ENCODE peak calls at places on chromosomes 11 and 22, in four cellular contexts. T, F, Y and L are unnamed samples.

GRCh38 chr22:50621948-50622722 is 5.8 kb downstream of the ARSA start:
- DNase-seq in Y (no peak), T (no peak), F (no peak), L (no peak)

GRCh38 chr22:30308518-30309230 is 18.1 kb downstream of the TBC1D10A start:
- DNase-seq in F (no peak), T (no peak), Y (peak), L (no peak)

GRCh38 chr11:104776501-104777170 is 121.6 kb downstream of the CASP12 start:
- DNase-seq in F (no peak), T (no peak), Y (no peak), L (no peak)

GRCh38 chr11:100760766-100761165 is 73.7 kb downstream of the ARHGAP42 start:
- DNase-seq in F (no peak), T (no peak), Y (no peak), L (no peak)

GRCh38 chr11:108754901-108755625 is 90.2 kb downstream of the DDX10 start:
- DNase-seq in Y (no peak), F (peak), T (no peak), L (no peak)

GRCh38 chr11:70448983-70449567 is 50.7 kb downstream of the CTTN start:
- DNase-seq in T (no peak), F (no peak), Y (no peak), L (no peak)

GRCh38 chr11:119460130-119460529 is 37.2 kb upstream of the THY1 start:
- DNase-seq in Y (no peak), F (no peak), T (no peak), L (no peak)

GRCh38 chr22:35552186-35552842 is 11.7 kb downstream of the RASD2 start:
- DNase-seq in T (no peak), F (peak), Y (peak), L (peak)

GRCh38 chr11:121692236-121692635 is 239.5 kb upstream of the SORL1-AS1 start:
- DNase-seq in T (no peak), F (no peak), Y (no peak), L (no peak)

GRCh38 chr11:418343-419247 is 3.8 kb upstream of the SIGIRR start:
- DNase-seq in F (no peak), T (no peak), Y (no peak), L (no peak)

GRCh38 chr22:24407278-24407665 is 20.1 kb upstream of the ADORA2A start:
- DNase-seq in F (no peak), Y (peak), T (no peak), L (no peak)

GRCh38 chr22:50704510-50705218 is 32.0 kb downstream of the SHANK3 start:
- DNase-seq in F (no peak), Y (peak), T (peak), L (no peak)

GRCh38 chr11:111770581-111771134 is 4.5 kb upstream of the PPP2R1B start:
- DNase-seq in T (no peak), Y (no peak), F (no peak), L (no peak)

GRCh38 chr11:58965246-58965985 is 26.1 kb downstream of the GLYATL1 start:
- DNase-seq in F (no peak), T (no peak), Y (peak), L (no peak)

GRCh38 chr11:79054636-79055035 is 386.2 kb downstream of the TENM4 start:
- DNase-seq in T (no peak), Y (no peak), F (peak), L (no peak)

GRCh38 chr11:17906436-17906835 is 106.4 kb downstream of the SERGEF start:
- DNase-seq in T (no peak), Y (no peak), F (no peak), L (no peak)

GRCh38 chr11:111540921-111541208 is 345 bp downstream of the LAYN start:
- DNase-seq in T (no peak), Y (peak), F (no peak), L (no peak)

GRCh38 chr11:29208117-29208516 is 808.7 kb downstream of the KCNA4 start:
- DNase-seq in Y (no peak), T (no peak), F (peak), L (no peak)

GRCh38 chr22:39135092-39135896 is 17.2 kb downstream of the CBX7 start:
- DNase-seq in F (peak), Y (peak), T (peak), L (peak)

GRCh38 chr11:116180806-116181600 is 591.8 kb downstream of the BUD13 start:
- DNase-seq in Y (no peak), F (no peak), T (no peak), L (no peak)

GRCh38 chr22:27278986-27279385 is 522.6 kb downstream of the MN1 start:
- DNase-seq in T (no peak), F (no peak), Y (no peak), L (no peak)
- TF ChIP-seq CTCF in T (no peak), F (no peak), Y (no peak), L (no peak)

GRCh38 chr22:17770180-17771077 is 3.8 kb downstream of the BID start:
- DNase-seq in F (no peak), T (no peak), Y (peak), L (no peak)
- H3K27ac ChIP-seq in F (no peak), T (no peak), Y (no peak), L (no peak)

GRCh38 chr11:103339485-103339857 is 230.2 kb downstream of the DYNC2H1 start:
- DNase-seq in F (no peak), Y (no peak), T (no peak), L (no peak)

DNA sequence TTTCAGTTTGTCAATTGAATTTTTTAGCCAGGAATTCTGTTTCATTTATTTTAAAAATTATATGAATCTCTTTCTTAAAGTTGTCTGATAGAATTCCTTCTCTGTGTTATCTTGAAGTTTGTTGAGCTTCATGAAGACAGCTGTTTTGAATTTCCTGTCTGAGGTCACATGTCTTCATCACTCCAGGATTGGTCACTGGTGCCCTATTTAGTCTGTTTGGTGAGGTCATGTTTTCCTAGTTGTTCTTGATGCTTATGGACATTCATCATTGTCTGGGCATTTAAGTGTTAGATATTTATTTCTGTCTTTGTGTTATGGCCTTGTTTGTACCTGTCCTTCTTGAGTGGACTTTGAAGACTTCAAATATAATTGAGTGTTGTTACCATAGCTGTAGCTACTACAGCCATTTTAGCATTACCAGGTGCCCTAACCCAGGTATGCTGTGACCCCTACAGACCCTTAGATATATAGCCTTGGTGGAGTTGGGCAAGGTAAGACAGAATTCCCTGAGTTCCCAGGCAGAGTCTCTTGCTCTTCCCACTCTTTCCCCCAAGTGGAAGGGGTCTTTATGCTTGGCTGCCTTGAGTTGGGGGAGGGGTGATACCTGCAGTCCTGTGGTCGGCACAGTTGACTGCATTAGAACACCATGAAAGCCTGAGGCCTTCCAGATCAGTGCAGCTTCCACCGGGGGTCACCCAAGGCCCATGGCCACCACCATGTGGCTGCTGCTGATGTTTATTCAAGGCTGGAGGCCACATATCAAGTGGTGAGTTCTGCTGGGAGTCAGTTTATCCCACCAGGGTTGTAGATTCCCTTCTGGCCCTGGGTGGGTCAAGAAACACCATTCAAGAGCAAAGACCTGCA is 229.6 kb downstream of the DYNC2H1 start:
- DNase-seq in Y (peak), F (peak), T (no peak), L (no peak)
- TF ChIP-seq CTCF in Y (peak), F (no peak), T (no peak), L (no peak)

GRCh38 chr11:45399166-45399565 is 113.0 kb upstream of the SYT13 start:
- DNase-seq in Y (no peak), F (no peak), T (no peak), L (no peak)

GRCh38 chr11:45405916-45406670 is 120.0 kb upstream of the SYT13 start:
- DNase-seq in F (peak), T (no peak), Y (no peak), L (no peak)

GRCh38 chr11:45402049-45402630 is 116.0 kb upstream of the SYT13 start:
- DNase-seq in Y (no peak), F (no peak), T (no peak), L (no peak)

GRCh38 chr11:45395421-45395820 is 109.3 kb upstream of the SYT13 start:
- DNase-seq in F (no peak), T (no peak), Y (no peak), L (no peak)

DNA sequence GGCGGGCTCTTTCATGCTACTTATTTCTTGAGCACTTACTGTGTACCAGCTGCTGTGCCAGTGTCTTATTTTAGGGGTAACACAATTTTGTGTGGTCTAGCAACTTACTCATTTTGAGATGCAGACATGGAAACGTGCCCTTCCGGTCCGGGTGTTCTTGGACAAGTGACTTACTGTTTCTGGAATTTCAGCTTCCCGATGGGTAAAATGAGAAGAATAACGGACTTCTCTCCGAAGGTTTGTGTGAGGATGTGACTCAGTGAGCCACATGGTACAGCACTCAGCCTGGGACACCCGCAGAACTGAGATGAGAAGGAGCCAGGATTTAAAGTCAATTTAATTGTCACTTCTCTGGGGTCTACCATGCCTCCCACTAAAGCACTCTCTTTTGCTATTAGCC is 114.5 kb upstream of the SYT13 start:
- DNase-seq in F (peak), T (no peak), Y (peak), L (no peak)
- H3K27ac ChIP-seq in F (no peak), T (no peak), Y (peak), L (no peak)

GRCh38 chr11:2208691-2209369 is 37.2 kb upstream of the TH start:
- DNase-seq in Y (peak), F (no peak), T (peak), L (no peak)
- TF ChIP-seq CTCF in Y (no peak), F (no peak), T (peak), L (no peak)

GRCh38 chr11:69121621-69122336 is 34.0 kb upstream of the SMIM38 start:
- DNase-seq in T (no peak), F (no peak), Y (peak), L (no peak)
- H3K27ac ChIP-seq in T (peak), F (no peak), Y (no peak), L (no peak)

GRCh38 chr11:89203814-89204213 is 26.1 kb downstream of the TYR start:
- DNase-seq in Y (no peak), F (no peak), T (no peak), L (no peak)

GRCh38 chr11:89201138-89201537 is 23.5 kb downstream of the TYR start:
- DNase-seq in T (no peak), Y (no peak), F (no peak), L (no peak)

DNA sequence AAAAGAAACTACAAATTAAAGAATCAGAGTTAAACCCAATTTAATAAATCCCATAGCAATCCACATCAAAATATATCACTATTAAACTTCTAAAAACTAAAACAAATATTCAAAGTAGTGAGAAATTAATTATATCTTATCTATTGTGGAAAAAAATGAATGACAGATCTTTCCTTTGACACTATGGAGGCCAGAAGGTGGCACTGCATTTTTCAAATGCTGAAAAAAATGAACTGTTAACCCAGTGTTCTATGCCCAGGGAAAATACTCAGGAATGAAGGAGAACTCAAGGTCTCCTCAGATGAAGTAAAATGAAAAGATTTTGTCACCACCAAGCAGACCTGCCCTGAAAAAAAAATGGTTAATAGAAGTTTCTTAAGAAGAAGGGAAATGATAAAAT is 27.7 kb downstream of the TYR start:
- DNase-seq in Y (no peak), F (no peak), T (no peak), L (no peak)
- TF ChIP-seq CTCF in Y (peak), F (no peak), T (peak), L (no peak)